ENCODE peak calls at places on chromosomes 5 and 9, in seven cellular contexts. One of them, this sample, is unnamed.
A peak's percentile ranks its signal among the peaks of the same experiment; 100 is the strongest.

GRCh38 chr5:83025690-83026472 is 51.3 kb downstream of the TMEM167A start:
- DNase-seq in SJSA1: peak; percentile 55
- DNase-seq in HuH-7.5: no peak
- DNase-seq in hypothalamus: no peak
- DNase-seq in Daoy: no peak
- DNase-seq in A549: no peak
- DNase-seq in NCI-H1417: no peak
- DNase-seq in this sample: no peak

GRCh38 chr9:72909428-72909827 is 43.4 kb downstream of the ALDH1A1 start:
- DNase-seq in SJSA1: no peak
- DNase-seq in A549: no peak
- DNase-seq in NCI-H1417: no peak
- DNase-seq in Daoy: no peak
- DNase-seq in HuH-7.5: peak; percentile 20
- DNase-seq in hypothalamus: no peak
- DNase-seq in this sample: no peak

GRCh38 chr5:148523139-148523538 is 131.2 kb downstream of the HTR4 start:
- DNase-seq in HuH-7.5: no peak
- DNase-seq in NCI-H1417: no peak
- DNase-seq in hypothalamus: no peak
- DNase-seq in SJSA1: no peak
- DNase-seq in A549: no peak
- DNase-seq in Daoy: no peak
- DNase-seq in this sample: no peak

GRCh38 chr9:38026840-38027527 is 42.0 kb downstream of the SHB start:
- DNase-seq in Daoy: peak; percentile 64
- DNase-seq in A549: no peak
- DNase-seq in HuH-7.5: no peak
- DNase-seq in SJSA1: no peak
- DNase-seq in hypothalamus: no peak
- DNase-seq in NCI-H1417: peak; percentile 55
- DNase-seq in this sample: no peak

GRCh38 chr9:125756499-125756898 is 9.3 kb downstream of the PBX3 start:
- DNase-seq in NCI-H1417: no peak
- DNase-seq in A549: no peak
- DNase-seq in hypothalamus: no peak
- DNase-seq in Daoy: no peak
- DNase-seq in HuH-7.5: no peak
- DNase-seq in SJSA1: no peak
- DNase-seq in this sample: no peak

GRCh38 chr5:84634256-84634655 is 249.6 kb upstream of the EDIL3 start:
- DNase-seq in SJSA1: no peak
- DNase-seq in A549: no peak
- DNase-seq in HuH-7.5: no peak
- DNase-seq in NCI-H1417: no peak
- DNase-seq in Daoy: peak; percentile 30
- DNase-seq in hypothalamus: no peak
- DNase-seq in this sample: no peak

GRCh38 chr9:109781541-109782197 is 1.7 kb downstream of the PALM2AKAP2 start:
- DNase-seq in Daoy: peak; percentile 61
- DNase-seq in hypothalamus: no peak
- DNase-seq in SJSA1: no peak
- DNase-seq in A549: no peak
- DNase-seq in HuH-7.5: no peak
- DNase-seq in NCI-H1417: no peak
- DNase-seq in this sample: no peak

GRCh38 chr5:172719211-172719610 is 51.8 kb downstream of the DUSP1 start:
- DNase-seq in NCI-H1417: no peak
- DNase-seq in HuH-7.5: no peak
- DNase-seq in A549: no peak
- DNase-seq in SJSA1: no peak
- DNase-seq in Daoy: no peak
- DNase-seq in hypothalamus: no peak
- DNase-seq in this sample: no peak

GRCh38 chr9:93091453-93092081 is 4.5 kb upstream of the CARD19 start:
- DNase-seq in hypothalamus: no peak
- DNase-seq in SJSA1: no peak
- DNase-seq in A549: peak; percentile 56
- DNase-seq in NCI-H1417: no peak
- DNase-seq in HuH-7.5: no peak
- DNase-seq in Daoy: peak; percentile 69
- DNase-seq in this sample: peak; percentile 65

GRCh38 chr5:73299665-73300435 is 126.9 kb downstream of the TMEM174 start:
- DNase-seq in Daoy: no peak
- DNase-seq in SJSA1: no peak
- DNase-seq in A549: no peak
- DNase-seq in hypothalamus: no peak
- DNase-seq in NCI-H1417: no peak
- DNase-seq in HuH-7.5: no peak
- DNase-seq in this sample: no peak

GRCh38 chr9:34493972-34494535 is 28.7 kb downstream of the ENHO start:
- DNase-seq in A549: peak; percentile 20
- DNase-seq in Daoy: peak; percentile 51
- DNase-seq in HuH-7.5: peak; percentile 32
- DNase-seq in NCI-H1417: no peak
- DNase-seq in SJSA1: no peak
- DNase-seq in hypothalamus: no peak
- DNase-seq in this sample: no peak

GRCh38 chr5:150060471-150060870 is 25.9 kb downstream of the CSF1R start:
- DNase-seq in NCI-H1417: no peak
- DNase-seq in HuH-7.5: no peak
- DNase-seq in Daoy: no peak
- DNase-seq in A549: no peak
- DNase-seq in SJSA1: no peak
- DNase-seq in hypothalamus: no peak
- DNase-seq in this sample: no peak

GRCh38 chr5:38667499-38667776 is 111.0 kb upstream of the LIFR start:
- DNase-seq in Daoy: no peak
- DNase-seq in A549: no peak
- DNase-seq in SJSA1: no peak
- DNase-seq in NCI-H1417: no peak
- DNase-seq in hypothalamus: no peak
- DNase-seq in HuH-7.5: no peak
- DNase-seq in this sample: no peak

GRCh38 chr5:8905021-8905420 is 640.9 kb downstream of the SEMA5A start:
- DNase-seq in hypothalamus: no peak
- DNase-seq in Daoy: peak; percentile 49
- DNase-seq in NCI-H1417: peak; percentile 84
- DNase-seq in A549: no peak
- DNase-seq in SJSA1: peak; percentile 63
- DNase-seq in HuH-7.5: no peak
- DNase-seq in this sample: no peak

GRCh38 chr9:123107639-123108285 is 74.3 kb downstream of the GPR21 start:
- DNase-seq in A549: no peak
- DNase-seq in hypothalamus: no peak
- DNase-seq in Daoy: no peak
- DNase-seq in NCI-H1417: no peak
- DNase-seq in SJSA1: no peak
- DNase-seq in HuH-7.5: no peak
- DNase-seq in this sample: no peak

GRCh38 chr5:74391410-74391809 is 249.1 kb downstream of the ENC1 start:
- DNase-seq in HuH-7.5: no peak
- DNase-seq in NCI-H1417: no peak
- DNase-seq in A549: no peak
- DNase-seq in SJSA1: no peak
- DNase-seq in Daoy: no peak
- DNase-seq in hypothalamus: no peak
- DNase-seq in this sample: no peak

This sample was measured in cardiac septum.